ENCODE peak calls at places on chromosomes 11 and 22, in eight cellular contexts. L, G, D, E, X, N, V and O are unnamed samples.

GRCh38 chr22:44211946-44212930 is 31.5 kb downstream of the PARVG start:
- DNase-seq in L (no peak), G (no peak), D (no peak), E (no peak), X (no peak), N (peak), V (peak), O (no peak)

GRCh38 chr11:70493891-70494290 is 95.6 kb downstream of the CTTN start:
- DNase-seq in L (no peak), G (no peak), D (no peak), E (no peak), X (no peak), N (no peak), V (no peak), O (no peak)

GRCh38 chr11:125075900-125076317 is 12.8 kb downstream of the SLC37A2 start:
- DNase-seq in L (peak), G (no peak), D (no peak), E (no peak), X (no peak), N (no peak), V (no peak), O (no peak)

GRCh38 chr11:76614471-76615183 is 55.9 kb downstream of the LRRC32 start:
- DNase-seq in L (peak), G (no peak), D (peak), E (peak), X (no peak), N (no peak), V (no peak), O (no peak)

GRCh38 chr11:105489431-105489830 is 120.4 kb upstream of the GRIA4 start:
- DNase-seq in L (peak), G (no peak), D (no peak), E (no peak), X (peak), N (peak), V (peak), O (no peak)

GRCh38 chr11:29751618-29752017 is 265.2 kb downstream of the KCNA4 start:
- DNase-seq in L (no peak), G (no peak), D (no peak), E (no peak), X (no peak), N (no peak), V (no peak), O (no peak)

GRCh38 chr11:72222106-72222891 is 2.3 kb upstream of the INPPL1 start:
- DNase-seq in L (no peak), G (no peak), D (peak), E (no peak), X (no peak), N (peak), V (no peak), O (no peak)

GRCh38 chr11:126363706-126364245 is 8.3 kb downstream of the ST3GAL4 start:
- DNase-seq in L (no peak), G (peak), D (no peak), E (peak), X (no peak), N (no peak), V (no peak), O (no peak)

GRCh38 chr11:665707-666281 is 28.7 kb downstream of the DRD4 start:
- DNase-seq in L (no peak), G (no peak), D (no peak), E (no peak), X (no peak), N (no peak), V (peak), O (no peak)

GRCh38 chr11:108693852-108694251 is 29.0 kb downstream of the DDX10 start:
- DNase-seq in L (peak), G (no peak), D (no peak), E (no peak), X (no peak), N (no peak), V (peak), O (no peak)

GRCh38 chr11:117384045-117384444 is 56.4 kb downstream of the CEP164 start:
- DNase-seq in L (peak), G (no peak), D (peak), E (no peak), X (no peak), N (no peak), V (peak), O (no peak)

GRCh38 chr11:112128483-112129121 is 35.3 kb downstream of the IL18 start:
- DNase-seq in L (peak), G (no peak), D (peak), E (peak), X (no peak), N (no peak), V (peak), O (no peak)